ENCODE peak calls at places on chromosomes 16 and 17, in eight cellular contexts. B is HT1080; O is OCI-LY7; F is NCI-H1436 treated with DMSO at 0.1 percent for 48 hours; J is GM18507; I is activated CD4-positive, alpha-beta T cell treated with anti-CD3 and anti-CD28 coated beads, Interleukin-2, amount 10 ng/mL, durations not matched to agents 7 days and 5 days; W is amygdala; H is activated T-helper 1 cell treated with Interleukin-2 at 50 U/mL for 16 hours. Q is an unnamed sample.

GRCh38 chr17:62703776-62704380 is 76.4 kb downstream of the MRC2 start:
- DNase-seq in B (peak), O (peak), F (no peak), J (peak), I (peak), W (peak), H (peak), Q (peak)

GRCh38 chr17:33292184-33292980 is 713 bp downstream of the ASIC2 start:
- DNase-seq in B (no peak), O (no peak), F (no peak), J (no peak), I (no peak), W (no peak), H (no peak), Q (no peak)

GRCh38 chr17:32349503-32349853 is 479 bp upstream of the ZNF207 start:
- DNase-seq in B (no peak), O (no peak), F (no peak), J (no peak), I (peak), W (peak), H (no peak), Q (peak)

GRCh38 chr17:8393470-8394231 is 4.0 kb downstream of the RNF222 start:
- DNase-seq in B (peak), O (peak), F (no peak), J (no peak), I (peak), W (no peak), H (no peak), Q (peak)

GRCh38 chr17:63919311-63919723 is 678 bp upstream of the GH1 start:
- DNase-seq in B (peak), O (peak), F (no peak), J (peak), I (peak), W (peak), H (peak), Q (peak)

GRCh38 chr17:59311051-59311468 is 20.4 kb upstream of the YPEL2 start:
- DNase-seq in B (peak), O (peak), F (peak), J (no peak), I (peak), W (no peak), H (no peak), Q (peak)

GRCh38 chr16:67163164-67163902 is 1.2 kb upstream of the HSF4 start:
- DNase-seq in B (no peak), O (no peak), F (no peak), J (no peak), I (peak), W (peak), H (peak), Q (no peak)

GRCh38 chr16:84482001-84482891 is 22.2 kb downstream of the MEAK7 start:
- DNase-seq in B (no peak), O (no peak), F (no peak), J (no peak), I (no peak), W (peak), H (no peak), Q (no peak)

GRCh38 chr17:76654408-76654807 is 10.9 kb upstream of the ST6GALNAC1 start:
- DNase-seq in B (no peak), O (no peak), F (no peak), J (no peak), I (no peak), W (no peak), H (no peak), Q (no peak)

GRCh38 chr17:36544049-36544319 is 735 bp upstream of the GGNBP2 start:
- DNase-seq in B (peak), O (peak), F (no peak), J (no peak), I (peak), W (no peak), H (no peak), Q (peak)

GRCh38 chr17:83096401-83097220 is 17.2 kb downstream of the METRNL start:
- DNase-seq in B (no peak), O (no peak), F (no peak), J (no peak), I (no peak), W (no peak), H (no peak), Q (no peak)

GRCh38 chr17:382644-383533 is 30.3 kb upstream of the RPH3AL start:
- DNase-seq in B (no peak), O (no peak), F (no peak), J (no peak), I (no peak), W (no peak), H (no peak), Q (no peak)

GRCh38 chr17:46264456-46265198 is 30.3 kb upstream of the LRRC37A start:
- DNase-seq in B (peak), O (no peak), F (peak), J (no peak), I (no peak), W (no peak), H (no peak), Q (no peak)

GRCh38 chr16:31344712-31345111 is 10.3 kb upstream of the ITGAX start:
- DNase-seq in B (no peak), O (no peak), F (no peak), J (peak), I (no peak), W (no peak), H (no peak), Q (peak)

GRCh38 chr17:42289863-42290165 is 1.5 kb downstream of the STAT5A start:
- DNase-seq in B (no peak), O (no peak), F (no peak), J (no peak), I (peak), W (no peak), H (no peak), Q (no peak)